ENCODE peak calls at places on chromosomes 4 and X, in nine cellular contexts. C is tibial nerve; Q is BE2C; Z is left ventricle myocardium inferior; Y is psoas muscle; B is CD8-positive, alpha-beta T cell; H is IMR-90; I is GM06990; K is A673. V is an unnamed sample. For H3K36me3, the result is how much of the 10 kb centered on the place peaks cover.

GRCh38 chrX:9562851-9563250 is 98.0 kb downstream of the TBL1X start:
- DNase-seq in C (no peak), H (peak), Y (no peak), Q (no peak), K (no peak), I (no peak), B (no peak), Z (no peak), V (no peak)

GRCh38 chr4:182486895-182487294 is 243.7 kb downstream of the TENM3 start:
- DNase-seq in Q (no peak), I (no peak), H (no peak), Y (no peak), K (peak), B (no peak), C (no peak), Z (no peak), V (no peak)

GRCh38 chrX:119410027-119410819 is 11.1 kb downstream of the SLC25A43 start:
- DNase-seq in C (peak), Q (no peak), K (no peak), B (no peak), I (no peak), H (peak), Z (no peak), Y (peak), V (no peak)

GRCh38 chr4:1604706-1605205 is 79.4 kb downstream of the FAM53A start:
- DNase-seq in I (no peak), Y (peak), C (no peak), K (no peak), H (no peak), B (peak), Z (no peak), Q (no peak), V (no peak)

GRCh38 chrX:19857131-19857530 is 30.3 kb downstream of the SH3KBP1 start:
- DNase-seq in H (no peak), I (no peak), Q (no peak), C (no peak), K (no peak), Y (no peak), B (no peak), Z (no peak), V (no peak)

GRCh38 chrX:152601848-152602616 is 35.7 kb upstream of the GABRQ start:
- DNase-seq in Q (peak), K (peak), Z (no peak), B (no peak), Y (no peak), C (no peak), I (no peak), H (no peak), V (no peak)

GRCh38 chr4:40121515-40121914 is 64.9 kb downstream of the N4BP2 start:
- DNase-seq in K (peak), H (peak), C (no peak), Z (no peak), Y (no peak), I (no peak), Q (no peak), B (no peak), V (no peak)

GRCh38 chrX:24479924-24480722 is 15.0 kb downstream of the PDK3 start:
- DNase-seq in Q (no peak), C (no peak), Z (no peak), H (peak), I (peak), B (peak), Y (no peak), K (no peak), V (no peak)

GRCh38 chrX:153879741-153880439 is 6.1 kb downstream of the L1CAM start:
- DNase-seq in H (no peak), K (no peak), Q (no peak), B (no peak), I (no peak), Y (peak), C (no peak), Z (no peak), V (no peak)
- H3K36me3 ChIP-seq in H (under half), K (under half), Q (under half), B (under half), I (under half), Y (under half), C (under half), Z (under half), V (under half)

DNA sequence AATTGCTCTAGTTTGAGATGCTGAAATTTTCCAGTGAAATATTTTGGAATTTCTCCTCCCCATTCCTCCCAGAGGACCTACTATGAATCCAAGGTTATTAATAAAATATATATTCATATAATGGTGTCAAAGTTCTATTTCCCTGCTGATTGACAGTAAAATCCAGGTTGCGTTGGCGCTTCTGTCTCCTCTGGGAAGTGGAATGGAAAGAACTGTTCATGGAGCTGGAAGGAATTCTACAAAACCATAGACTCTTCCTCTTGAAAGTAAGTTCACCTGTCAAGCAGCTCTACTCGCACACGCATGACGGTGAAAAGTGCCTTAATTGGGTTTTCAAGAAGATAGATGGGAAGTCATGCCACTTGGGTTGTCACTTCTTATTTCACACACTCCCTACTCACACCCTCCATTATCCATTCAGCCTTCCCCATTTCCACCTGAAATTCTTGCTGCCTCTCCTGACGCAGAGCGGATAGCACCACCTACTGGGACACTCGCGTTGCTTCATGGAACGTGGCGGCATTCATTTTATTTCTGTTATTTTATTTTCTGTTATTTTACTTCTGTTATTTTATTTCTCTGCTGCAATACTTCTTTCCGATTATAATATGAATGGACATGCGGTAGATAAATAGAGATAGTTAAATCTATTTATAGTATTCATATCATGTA is 351.5 kb downstream of the NLGN4X start:
- DNase-seq in Y (no peak), Q (no peak), I (no peak), K (peak), Z (peak), H (no peak), B (no peak), C (no peak), V (no peak)
- TF ChIP-seq CTCF in Y (peak), Q (peak), I (peak), K (peak), Z (peak), H (no peak), B (no peak), C (no peak), V (no peak)

DNA sequence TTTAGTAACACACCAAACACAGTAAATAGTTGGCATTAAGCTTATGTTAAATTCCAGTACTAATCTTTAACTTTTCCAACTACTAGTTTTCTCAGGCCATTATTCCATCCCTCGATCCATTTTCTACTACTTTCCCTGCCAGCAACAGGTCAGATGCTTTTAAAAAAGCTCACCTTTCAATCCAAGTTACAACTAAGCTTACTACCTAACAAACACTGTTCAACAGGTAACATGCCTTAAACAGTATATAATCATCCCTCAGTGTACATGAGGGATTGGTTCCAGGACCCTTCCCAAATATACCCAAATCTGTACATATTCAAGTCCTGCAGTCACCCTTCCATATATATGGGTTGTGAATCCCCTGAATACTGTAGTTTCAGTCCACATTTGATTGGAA is 5.5 kb downstream of the CCNA2 start:
- DNase-seq in Q (no peak), H (no peak), K (no peak), Z (no peak), C (no peak), B (no peak), I (no peak), Y (no peak), V (no peak)
- H3K36me3 ChIP-seq in Q (half or more), H (under half), K (half or more), Z (half or more), C (under half), B (under half), I (under half), Y (half or more), V (under half)

GRCh38 chr4:82839624-82840023 is 41.0 kb upstream of the SCD5 start:
- DNase-seq in Q (no peak), B (no peak), H (peak), C (no peak), I (no peak), K (no peak), Y (no peak), Z (no peak), V (no peak)

GRCh38 chr4:82842593-82842992 is 44.0 kb upstream of the SCD5 start:
- DNase-seq in Q (no peak), H (peak), K (peak), Y (no peak), B (no peak), I (no peak), Z (no peak), C (no peak), V (no peak)
- TF ChIP-seq CTCF in Q (peak), H (peak), K (peak), Y (no peak), B (no peak), I (peak), Z (peak), C (peak), V (no peak)

GRCh38 chrX:27276751-27277150 is 186.4 kb downstream of the PPP4R3C start:
- DNase-seq in H (no peak), Z (no peak), Y (no peak), K (no peak), C (no peak), I (no peak), Q (no peak), B (no peak), V (no peak)
- H3K36me3 ChIP-seq in H (under half), Z (under half), Y (under half), K (under half), C (under half), I (under half), Q (under half), B (under half), V (under half)